ENCODE peak calls at places on chromosomes 12 and 14, in four cellular contexts. S is transverse colon, K is mammary epithelial cell, L is testis. H is an unnamed sample.
A peak's percentile ranks its signal among the peaks of the same experiment; 100 is the strongest.

GRCh38 chr12:10171954-10172353 is at the start of gene OLR1:
- DNase-seq in S (no peak), K (peak; percentile 19), L (no peak), H (no peak)

GRCh38 chr14:105902131-105902898 is 375.9 kb downstream of the TMEM121 start:
- DNase-seq in S (no peak), K (no peak), L (no peak), H (no peak)

GRCh38 chr12:70928066-70928465 is 7.5 kb upstream of the PTPRR start:
- DNase-seq in S (no peak), K (no peak), L (no peak), H (no peak)

GRCh38 chr12:75289678-75290200 is 40.4 kb downstream of the CAPS2 start:
- DNase-seq in S (no peak), K (no peak), L (no peak), H (no peak)

GRCh38 chr14:61260939-61261776 is 20.0 kb downstream of the TMEM30B start:
- DNase-seq in S (no peak), K (peak; percentile 16), L (no peak), H (no peak)

GRCh38 chr12:58293308-58293983 is 352.1 kb downstream of the ATP23 start:
- DNase-seq in S (no peak), K (no peak), L (no peak), H (no peak)

GRCh38 chr14:68397371-68397779 is 395.5 kb downstream of the ZFP36L1 start:
- DNase-seq in S (peak; percentile 74), K (no peak), L (peak; percentile 70), H (peak; percentile 87)

GRCh38 chr14:100654814-100655795 is 67.9 kb upstream of the BEGAIN start:
- DNase-seq in S (peak; percentile 56), K (peak; percentile 12), L (peak; percentile 46), H (no peak)

GRCh38 chr14:92577321-92577742 is 63.8 kb downstream of the RIN3 start:
- DNase-seq in S (no peak), K (no peak), L (no peak), H (no peak)

GRCh38 chr14:105846312-105846711 is 319.9 kb downstream of the TMEM121 start:
- DNase-seq in S (no peak), K (no peak), L (no peak), H (no peak)

GRCh38 chr12:117441751-117442150 is 80.3 kb upstream of the NOS1 start:
- DNase-seq in S (no peak), K (no peak), L (no peak), H (peak; percentile 75)

GRCh38 chr12:24631691-24632090 is 317.2 kb downstream of the BCAT1 start:
- DNase-seq in S (no peak), K (no peak), L (no peak), H (no peak)

GRCh38 chr14:31884776-31885379 is 192.2 kb upstream of the ARHGAP5 start:
- DNase-seq in S (no peak), K (peak; percentile 79), L (no peak), H (no peak)

GRCh38 chr14:75690010-75690409 is 29.0 kb downstream of the TTLL5 start:
- DNase-seq in S (no peak), K (no peak), L (no peak), H (no peak)

GRCh38 chr12:23729354-23729753 is 220.1 kb downstream of the SOX5 start:
- DNase-seq in S (no peak), K (peak; percentile 22), L (no peak), H (no peak)

GRCh38 chr12:94211011-94211410 is 62.6 kb downstream of the PLXNC1 start:
- DNase-seq in S (no peak), K (no peak), L (no peak), H (no peak)

GRCh38 chr14:68820119-68820518 is 27.3 kb upstream of the ZFP36L1 start:
- DNase-seq in S (no peak), K (no peak), L (no peak), H (no peak)

GRCh38 chr12:119328111-119328510 is 6.4 kb upstream of the CCDC60 start:
- DNase-seq in S (peak; percentile 8), K (no peak), L (peak; percentile 33), H (peak; percentile 69)

GRCh38 chr14:97641827-97642226 is 844.6 kb downstream of the VRK1 start:
- DNase-seq in S (no peak), K (no peak), L (no peak), H (no peak)

GRCh38 chr12:46522141-46522540 is 149.6 kb upstream of the SLC38A2 start:
- DNase-seq in S (no peak), K (no peak), L (no peak), H (no peak)
- H3K4me1 ChIP-seq in S (peaks cover 5% of the 10 kb centered on the region), K (peaks cover 14% of the 10 kb centered on the region), L (peaks cover 41% of the 10 kb centered on the region), H (peaks cover 60% of the 10 kb centered on the region)

DNA sequence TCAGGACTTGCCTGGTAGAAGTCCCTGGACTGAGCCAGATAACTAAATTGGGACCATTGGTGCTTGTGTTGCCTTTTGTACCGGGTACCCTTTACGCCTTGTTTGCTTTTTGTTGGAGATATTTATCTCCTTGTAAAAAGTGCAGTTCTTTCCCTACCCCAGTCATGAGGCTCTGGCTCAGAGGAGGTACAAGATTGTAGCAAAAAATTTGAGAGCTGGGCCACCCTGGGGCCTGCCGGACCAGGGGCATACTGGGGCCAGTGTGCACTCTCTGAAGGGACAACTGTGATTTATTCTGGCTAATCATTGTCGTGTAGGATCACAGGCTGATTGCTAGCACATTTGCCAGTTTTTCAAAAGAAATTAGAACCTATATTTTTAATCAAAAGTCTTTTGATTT is 13.2 kb downstream of the TPCN1 start:
- DNase-seq in S (no peak), K (no peak), L (no peak), H (no peak)
- H3K4me1 ChIP-seq in S (peaks cover 40% of the 10 kb centered on the region), K (peaks cover 20% of the 10 kb centered on the region), L (peaks cover 16% of the 10 kb centered on the region), H (peaks cover 11% of the 10 kb centered on the region)

GRCh38 chr12:124386059-124386458 is 91.2 kb downstream of the RFLNA start:
- DNase-seq in S (no peak), K (no peak), L (peak; percentile 62), H (no peak)

GRCh38 chr12:124388679-124389536 is 94.0 kb downstream of the RFLNA start:
- DNase-seq in S (peak; percentile 85), K (peak; percentile 69), L (peak; percentile 92), H (peak; percentile 96)

GRCh38 chr12:124388038-124388676 is 93.3 kb downstream of the RFLNA start:
- DNase-seq in S (no peak), K (no peak), L (no peak), H (no peak)

GRCh38 chr12:124386661-124387509 is 92.0 kb downstream of the RFLNA start:
- DNase-seq in S (no peak), K (no peak), L (no peak), H (no peak)

GRCh38 chr12:124387510-124387855 is 92.6 kb downstream of the RFLNA start:
- DNase-seq in S (no peak), K (no peak), L (no peak), H (no peak)
- H3K4me1 ChIP-seq in S (peaks cover 36% of the 10 kb centered on the region), K (peaks cover 45% of the 10 kb centered on the region), L (peaks cover 56% of the 10 kb centered on the region), H (peaks cover 84% of the 10 kb centered on the region)

DNA sequence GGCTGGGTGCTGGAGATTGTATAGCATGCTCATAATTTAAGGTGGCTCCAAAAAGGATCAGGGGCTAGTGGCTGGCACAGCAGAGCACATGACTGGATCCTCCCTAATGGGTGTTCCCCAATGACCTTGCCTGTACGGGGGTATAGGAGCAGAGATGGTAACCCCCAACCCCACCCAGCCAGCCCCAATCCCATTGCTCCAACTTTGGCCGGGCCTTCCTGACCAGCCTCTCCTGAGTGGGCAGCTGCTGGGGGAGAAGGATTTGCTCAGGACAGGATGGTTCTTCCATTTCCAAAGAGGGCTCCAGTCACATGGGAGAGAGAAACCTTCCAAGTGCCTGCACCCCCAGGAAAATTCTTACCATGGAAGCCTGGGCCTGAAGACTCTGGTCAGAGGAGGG is 15.3 kb upstream of the NR4A1 start:
- DNase-seq in S (no peak), K (no peak), L (no peak), H (no peak)
- H3K4me1 ChIP-seq in S (peaks cover 33% of the 10 kb centered on the region), K (peaks cover 22% of the 10 kb centered on the region), L (peaks cover 51% of the 10 kb centered on the region), H (peaks cover 52% of the 10 kb centered on the region)

GRCh38 chr14:35286707-35287106 is 5.5 kb upstream of the PSMA6 start:
- DNase-seq in S (no peak), K (no peak), L (no peak), H (no peak)

GRCh38 chr14:35287481-35288013 is 4.6 kb upstream of the PSMA6 start:
- DNase-seq in S (peak; percentile 12), K (peak; percentile 52), L (no peak), H (no peak)

GRCh38 chr14:35292770-35293561 is 784 bp downstream of the PSMA6 start:
- DNase-seq in S (no peak), K (peak; percentile 20), L (no peak), H (no peak)

GRCh38 chr14:35292051-35292769 is at the start of gene PSMA6:
- DNase-seq in S (peak; percentile 100), K (peak; percentile 99), L (peak; percentile 99), H (peak; percentile 99)

DNA sequence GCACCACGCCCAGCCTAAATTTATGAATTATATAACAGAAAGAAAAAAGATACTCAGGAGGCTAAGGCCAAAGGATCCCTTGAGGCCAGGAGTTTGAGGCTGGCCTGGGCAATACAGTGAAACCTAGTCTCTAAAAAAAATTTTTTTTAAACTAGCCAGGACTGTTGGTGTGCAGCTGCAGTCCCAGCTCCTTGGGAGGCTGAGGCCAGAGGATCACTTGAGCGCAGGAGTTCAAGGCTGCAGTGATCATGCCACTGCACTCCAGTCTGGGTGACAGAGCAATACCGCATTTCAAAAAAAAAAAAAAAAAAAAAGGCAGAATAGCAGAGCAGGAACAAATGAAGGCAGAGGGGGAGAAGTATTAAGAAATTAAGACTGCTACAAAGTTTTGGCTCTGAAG is 2.6 kb upstream of the PSMA6 start:
- DNase-seq in S (no peak), K (no peak), L (no peak), H (no peak)
- H3K4me1 ChIP-seq in S (peaks cover 16% of the 10 kb centered on the region), K (peaks cover 9% of the 10 kb centered on the region), L (peaks cover 15% of the 10 kb centered on the region), H (peaks cover 22% of the 10 kb centered on the region)

H was measured in sigmoid colon.